ENCODE peak calls at places on chromosomes 12 and 14, in seven cellular contexts. N is HL-60; Z is GM23248; T is pancreas; R is OCI-LY7; U is heart left ventricle; H is CD4-positive, CD25-positive, alpha-beta regulatory T cell. D is an unnamed sample.

GRCh38 chr14:81449114-81449513 is 49.0 kb upstream of the STON2 start:
- DNase-seq in N (no peak), Z (no peak), T (no peak), R (no peak), U (no peak), H (no peak), D (no peak)

GRCh38 chr12:121793836-121794531 is 496 bp upstream of the RHOF start:
- DNase-seq in N (peak; percentile 94), Z (peak; percentile 98), T (peak; percentile 94), R (peak; percentile 96), U (peak; percentile 96), H (peak; percentile 96), D (peak; percentile 52)

GRCh38 chr12:90069711-90070110 is 361.1 kb upstream of the ATP2B1 start:
- DNase-seq in N (no peak), Z (no peak), T (no peak), R (no peak), U (no peak), H (no peak), D (no peak)

GRCh38 chr12:45987339-45987726 is 3.0 kb downstream of the SCAF11 start:
- DNase-seq in N (no peak), Z (no peak), T (no peak), R (no peak), U (no peak), H (no peak), D (no peak)

GRCh38 chr12:9866786-9867379 is 2.3 kb downstream of the CLEC2B start:
- DNase-seq in N (no peak), Z (peak; percentile 10), T (no peak), R (peak; percentile 30), U (no peak), H (no peak), D (no peak)

GRCh38 chr14:53956427-53957201 is at the start of gene BMP4:
- DNase-seq in N (no peak), Z (peak; percentile 10), T (peak; percentile 31), R (peak; percentile 0), U (peak; percentile 89), H (no peak), D (no peak)

GRCh38 chr12:57456145-57456700 is 1.1 kb downstream of the INHBE start:
- DNase-seq in N (peak; percentile 59), Z (peak; percentile 55), T (peak; percentile 61), R (peak; percentile 85), U (no peak), H (no peak), D (no peak)

GRCh38 chr12:100360450-100360849 is 3.6 kb downstream of the SLC17A8 start:
- DNase-seq in N (no peak), Z (no peak), T (no peak), R (no peak), U (no peak), H (no peak), D (no peak)

GRCh38 chr14:64510127-64510808 is 5.7 kb downstream of the ZBTB1 start:
- DNase-seq in N (no peak), Z (peak; percentile 18), T (no peak), R (no peak), U (no peak), H (peak; percentile 18), D (no peak)

GRCh38 chr12:53048033-53048779 is 1.7 kb upstream of the TNS2 start:
- DNase-seq in N (no peak), Z (peak; percentile 59), T (peak; percentile 86), R (no peak), U (peak; percentile 86), H (no peak), D (no peak)

GRCh38 chr12:30970559-30971202 is 44.1 kb downstream of the TSPAN11 start:
- DNase-seq in N (no peak), Z (no peak), T (no peak), R (no peak), U (peak; percentile 60), H (no peak), D (no peak)

GRCh38 chr12:646303-647038 is 16.8 kb downstream of the NINJ2 start:
- DNase-seq in N (no peak), Z (peak; percentile 82), T (no peak), R (no peak), U (peak; percentile 77), H (no peak), D (no peak)

GRCh38 chr12:27595231-27595642 is 71.2 kb downstream of the PPFIBP1 start:
- DNase-seq in N (no peak), Z (peak; percentile 88), T (peak; percentile 29), R (no peak), U (no peak), H (no peak), D (no peak)

GRCh38 chr12:64819816-64820402 is 4.5 kb upstream of the TBC1D30 start:
- DNase-seq in N (no peak), Z (no peak), T (no peak), R (no peak), U (no peak), H (no peak), D (no peak)

GRCh38 chr14:68594737-68595380 is 198.0 kb downstream of the ZFP36L1 start:
- DNase-seq in N (no peak), Z (no peak), T (no peak), R (no peak), U (no peak), H (no peak), D (no peak)

GRCh38 chr14:59507063-59507751 is 22.9 kb downstream of the JKAMP start:
- DNase-seq in N (peak; percentile 68), Z (peak; percentile 58), T (peak; percentile 62), R (peak; percentile 52), U (no peak), H (peak; percentile 28), D (no peak)

GRCh38 chr12:19547258-19547657 is 108.0 kb downstream of the AEBP2 start:
- DNase-seq in N (no peak), Z (peak; percentile 54), T (no peak), R (no peak), U (no peak), H (no peak), D (no peak)

GRCh38 chr12:13435535-13435934 is 239.0 kb downstream of the EMP1 start:
- DNase-seq in N (no peak), Z (no peak), T (no peak), R (no peak), U (no peak), H (no peak), D (no peak)

GRCh38 chr12:13437541-13437940 is 241.0 kb downstream of the EMP1 start:
- DNase-seq in N (no peak), Z (no peak), T (no peak), R (no peak), U (no peak), H (no peak), D (no peak)

GRCh38 chr12:13436696-13437391 is 240.3 kb downstream of the EMP1 start:
- DNase-seq in N (no peak), Z (peak; percentile 70), T (peak; percentile 53), R (no peak), U (no peak), H (no peak), D (no peak)

GRCh38 chr12:13433768-13434167 is 237.2 kb downstream of the EMP1 start:
- DNase-seq in N (no peak), Z (no peak), T (no peak), R (no peak), U (no peak), H (no peak), D (no peak)

GRCh38 chr12:13436182-13436581 is 239.7 kb downstream of the EMP1 start:
- DNase-seq in N (no peak), Z (no peak), T (no peak), R (no peak), U (no peak), H (no peak), D (no peak)
- H3K4me3 ChIP-seq in N (no peak overlapping the region), Z (no peak overlapping the region), T (no peak overlapping the region), R (no peak overlapping the region), U (no peak overlapping the region), H (no peak overlapping the region), D (no peak overlapping the region)

DNA sequence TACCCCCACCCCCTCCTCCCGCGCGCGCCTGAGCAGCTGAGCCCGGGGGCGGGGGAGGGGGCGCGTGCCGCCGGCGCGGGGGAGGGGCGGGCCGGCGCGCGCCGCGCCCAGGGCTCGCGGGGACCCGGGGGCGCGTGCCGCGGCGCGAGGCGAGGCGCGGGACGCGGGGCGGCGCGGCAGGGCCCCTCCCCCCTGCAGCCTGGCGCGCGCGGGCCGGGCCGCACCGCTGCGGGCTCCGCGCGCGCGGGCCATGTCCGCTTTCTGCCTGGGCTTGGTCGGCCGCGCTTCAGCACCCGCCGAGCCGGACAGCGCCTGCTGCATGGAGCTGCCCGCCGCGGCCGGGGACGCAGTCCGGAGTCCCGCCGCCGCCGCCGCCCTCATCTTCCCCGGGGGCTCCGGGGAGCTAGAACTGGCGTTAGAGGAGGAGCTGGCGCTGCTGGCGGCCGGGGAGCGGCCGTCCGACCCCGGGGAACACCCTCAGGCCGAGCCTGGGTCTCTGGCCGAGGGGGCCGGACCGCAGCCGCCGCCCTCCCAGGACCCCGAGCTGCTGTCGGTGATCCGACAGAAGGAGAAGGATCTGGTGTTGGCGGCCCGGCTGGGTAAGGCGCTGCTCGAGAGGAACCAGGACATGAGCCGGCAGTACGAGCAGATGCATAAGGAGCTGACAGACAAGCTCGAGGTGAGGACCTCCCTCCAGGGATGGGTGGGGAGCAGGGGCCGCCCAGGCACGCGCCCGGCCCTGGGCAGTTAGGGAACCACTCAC is 764 bp downstream of the BICDL1 start:
- DNase-seq in N (peak; percentile 49), Z (peak; percentile 89), T (peak; percentile 85), R (peak; percentile 75), U (peak; percentile 87), H (peak; percentile 59), D (no peak)
- H3K27ac ChIP-seq in N (no peak overlapping the region), Z (no peak overlapping the region), T (peak overlapping the region; percentile 52), R (peak overlapping the region; percentile 62), U (no peak overlapping the region), H (peak overlapping the region; percentile 85), D (peak overlapping the region; percentile 94)

DNA sequence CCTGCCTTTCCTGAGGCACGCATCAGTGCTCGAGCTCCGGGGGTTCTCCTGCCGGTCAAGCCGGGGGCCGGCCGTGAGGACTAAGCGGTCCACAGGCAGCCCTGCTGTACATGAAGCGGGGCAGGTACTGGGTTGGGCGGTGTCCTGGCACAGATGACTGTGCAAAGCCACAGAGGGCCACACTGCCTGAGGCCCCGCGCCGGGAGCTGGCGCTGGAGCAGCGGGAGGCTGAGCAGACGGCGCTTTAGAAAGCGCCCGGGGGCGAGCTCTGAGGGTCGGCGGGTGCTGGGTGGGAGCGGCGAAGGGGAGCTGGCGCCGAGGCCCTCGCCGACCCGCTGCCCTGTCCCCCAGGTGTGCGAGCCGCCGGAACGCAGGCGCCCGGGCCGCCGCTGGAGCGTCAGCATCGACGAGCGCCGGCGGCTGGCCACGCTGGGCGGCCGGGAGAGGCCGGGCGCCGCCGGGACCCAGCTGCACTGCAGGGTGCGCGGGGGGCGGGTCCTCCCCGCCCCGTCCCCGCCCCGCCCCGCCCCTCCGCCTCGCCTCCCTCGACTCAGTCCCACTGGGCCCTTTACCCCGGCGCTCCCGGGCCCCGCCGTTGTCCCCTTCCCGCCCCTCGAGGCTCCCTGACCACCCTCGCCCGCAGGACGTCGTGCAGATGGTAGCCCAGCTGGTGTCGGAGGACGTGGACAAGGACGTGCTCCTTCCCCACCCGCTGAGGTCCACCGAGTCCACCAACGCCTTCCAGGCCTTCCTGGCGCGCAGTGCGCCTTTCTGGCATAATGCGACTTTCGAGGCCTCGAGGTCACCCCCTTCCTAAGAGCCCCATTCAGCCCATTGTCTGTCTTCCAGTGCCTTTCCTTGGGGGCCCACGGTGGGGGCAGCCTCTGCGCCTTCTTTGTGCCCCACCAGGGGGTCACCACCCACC is 8.3 kb upstream of the MTA1 start:
- DNase-seq in N (no peak), Z (peak; percentile 79), T (peak; percentile 50), R (no peak), U (peak; percentile 77), H (no peak), D (no peak)
- H3K4me3 ChIP-seq in N (no peak overlapping the region), Z (peak overlapping the region; percentile 62), T (peak overlapping the region; percentile 30), R (no peak overlapping the region), U (no peak overlapping the region), H (no peak overlapping the region), D (peak overlapping the region; percentile 47)

GRCh38 chr12:108572166-108572790 is 9.9 kb downstream of the ISCU start:
- DNase-seq in N (no peak), Z (no peak), T (no peak), R (peak; percentile 16), U (no peak), H (peak; percentile 32), D (no peak)
- H3K27ac ChIP-seq in N (no peak overlapping the region), Z (no peak overlapping the region), T (no peak overlapping the region), R (no peak overlapping the region), U (no peak overlapping the region), H (peak overlapping the region; percentile 61), D (no peak overlapping the region)